ENCODE peak calls at places on chromosome 2, in five cellular contexts. O is GM12891, P is HepG2, S is K562, Y is GM12878. G is an unnamed sample.

GRCh38 chr2:10303174-10303633 is 500 bp downstream of the HPCAL1 start:
- DNase-seq in S (no peak), Y (no peak), P (no peak), O (no peak), G (no peak)

GRCh38 chr2:40363631-40364030 is 88.3 kb downstream of the SLC8A1 start:
- DNase-seq in O (no peak), Y (no peak), S (no peak), P (no peak), G (no peak)

GRCh38 chr2:96895709-96896651 is 26.1 kb upstream of the SEMA4C start:
- DNase-seq in P (no peak), Y (no peak), S (peak), O (no peak), G (no peak)

GRCh38 chr2:189982777-189983394 is 79.6 kb downstream of the MSTN start:
- DNase-seq in P (peak), Y (no peak), O (no peak), S (peak), G (no peak)

GRCh38 chr2:124027182-124027581 is 2.1 kb downstream of the CNTNAP5 start:
- DNase-seq in P (peak), S (peak), Y (peak), O (peak), G (no peak)

GRCh38 chr2:17334300-17334699 is 183.9 kb downstream of the RAD51AP2 start:
- DNase-seq in O (no peak), P (no peak), S (no peak), Y (no peak), G (no peak)

GRCh38 chr2:241443486-241444223 is 64.7 kb downstream of the STK25 start:
- DNase-seq in O (no peak), Y (peak), S (no peak), P (no peak), G (no peak)

GRCh38 chr2:215137741-215138340 is 585 bp downstream of the ABCA12 start:
- DNase-seq in O (no peak), Y (no peak), S (no peak), P (no peak), G (no peak)

GRCh38 chr2:144201126-144201525 is 318.8 kb downstream of the ZEB2 start:
- DNase-seq in S (no peak), Y (no peak), O (no peak), P (no peak), G (no peak)

DNA sequence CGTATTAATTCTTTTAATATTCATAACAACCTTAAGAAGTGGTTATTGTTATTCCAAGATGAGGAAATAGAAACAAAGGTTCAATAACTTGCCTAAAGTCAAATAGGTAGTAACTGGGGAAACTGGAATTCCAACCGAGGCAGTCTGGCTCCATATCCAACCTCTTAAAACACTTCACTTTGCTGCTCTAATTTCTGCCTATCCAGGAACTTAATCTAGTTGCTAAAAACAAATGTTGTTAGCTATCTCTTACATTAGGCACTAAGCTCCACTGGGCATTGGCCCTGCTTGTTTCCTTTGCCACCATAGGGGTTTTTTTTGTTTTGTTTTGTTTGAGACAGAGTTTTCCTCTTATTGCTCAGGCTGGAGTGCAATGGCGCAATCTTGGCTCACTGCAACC is 24.8 kb downstream of the ERLEC1 start:
- DNase-seq in S (no peak), O (no peak), P (no peak), Y (no peak), G (no peak)
- TF ChIP-seq POLR2A in S (no peak), O (no peak), P (no peak), Y (no peak), G (no peak)

DNA sequence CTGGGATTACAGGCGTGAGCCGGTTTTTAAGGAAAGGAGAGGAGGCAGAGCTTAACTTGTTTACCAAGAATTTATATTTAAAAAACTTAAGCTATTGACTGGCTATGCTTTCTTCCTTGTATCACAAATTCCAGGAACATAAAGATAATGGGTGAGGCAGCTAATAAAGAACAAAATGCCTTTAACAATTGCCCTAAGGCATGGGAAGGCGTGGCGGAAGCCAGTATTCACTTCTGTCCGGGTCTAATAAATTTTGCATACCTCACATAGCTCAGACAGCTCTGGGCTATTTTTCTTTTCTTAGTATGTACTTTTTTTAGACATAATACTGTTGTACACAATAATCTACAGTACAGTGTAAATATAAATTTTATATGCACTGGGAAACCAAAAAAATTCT is 1.0 kb upstream of the LDAH start:
- DNase-seq in P (no peak), O (no peak), S (no peak), Y (no peak), G (no peak)
- TF ChIP-seq TAF1 in P (no peak), O (no peak), S (no peak), Y (no peak), G (no peak)

GRCh38 chr2:120805011-120805410 is 69.3 kb downstream of the GLI2 start:
- DNase-seq in P (no peak), O (no peak), S (no peak), Y (no peak), G (no peak)
- TF ChIP-seq POLR2A in P (no peak), O (no peak), S (no peak), Y (no peak), G (no peak)

GRCh38 chr2:44329343-44329742 is 32.0 kb downstream of the PREPL start:
- DNase-seq in O (no peak), P (no peak), S (no peak), Y (no peak), G (no peak)

GRCh38 chr2:44333994-44334393 is 27.3 kb downstream of the PREPL start:
- DNase-seq in Y (no peak), O (no peak), S (no peak), P (no peak), G (no peak)

GRCh38 chr2:44325897-44326296 is 35.4 kb downstream of the PREPL start:
- DNase-seq in P (no peak), Y (no peak), O (no peak), S (no peak), G (no peak)

GRCh38 chr2:44326548-44327269 is 34.6 kb downstream of the PREPL start:
- DNase-seq in O (no peak), Y (no peak), S (no peak), P (no peak), G (no peak)

DNA sequence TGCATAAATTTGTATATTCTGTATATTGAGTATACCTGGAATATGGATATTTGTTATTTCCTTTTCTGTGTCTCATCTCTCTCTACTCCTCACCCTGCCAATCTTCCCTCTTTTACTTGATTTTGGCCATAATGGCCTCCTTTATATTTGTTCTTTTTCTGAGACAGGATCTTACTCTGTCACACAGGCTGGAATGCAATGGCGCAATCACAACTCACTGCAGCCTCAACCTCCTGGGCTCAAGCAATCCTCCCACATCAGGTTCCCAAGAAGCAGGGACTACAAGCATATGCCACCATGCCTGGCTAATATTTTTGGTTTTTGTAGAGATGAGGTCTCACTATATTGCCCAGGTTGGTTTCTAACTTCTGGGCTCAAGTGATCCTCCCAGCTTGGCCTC is 30.5 kb downstream of the PREPL start:
- DNase-seq in P (peak), O (no peak), Y (no peak), S (no peak), G (no peak)
- TF ChIP-seq TAF1 in P (no peak), O (no peak), Y (no peak), S (no peak), G (no peak)